ENCODE peak calls at places on chromosomes 1 and 21, in four cellular contexts. C is epithelial cell of esophagus, N is fibroblast of villous mesenchyme, L is H9. Z is an unnamed sample.

GRCh38 chr1:33153650-33154049 is 28.2 kb downstream of the TRIM62 start:
- DNase-seq in L (no peak), C (no peak), N (no peak), Z (no peak)

GRCh38 chr1:32695098-32695904 is 7.3 kb downstream of the SYNC start:
- DNase-seq in L (no peak), C (no peak), N (peak; percentile 67), Z (peak; percentile 24)

GRCh38 chr1:29967261-29967660 is 730.9 kb downstream of the PTPRU start:
- DNase-seq in L (no peak), C (no peak), N (no peak), Z (no peak)

GRCh38 chr1:222909586-222909985 is 94.7 kb downstream of the DISP1 start:
- DNase-seq in N (peak; percentile 68), L (no peak), C (no peak), Z (peak; percentile 78)

GRCh38 chr1:66446261-66447001 is 87.5 kb upstream of the SGIP1 start:
- DNase-seq in N (peak; percentile 80), C (peak; percentile 69), L (no peak), Z (peak; percentile 68)

GRCh38 chr1:91725961-91726704 is 159.8 kb downstream of the TGFBR3 start:
- DNase-seq in C (peak; percentile 38), N (peak; percentile 91), L (no peak), Z (peak; percentile 68)

GRCh38 chr1:213163278-213163711 is 112.3 kb downstream of the RPS6KC1 start:
- DNase-seq in N (peak; percentile 66), L (no peak), C (no peak), Z (no peak)

GRCh38 chr1:6358144-6358624 is 35.4 kb downstream of the ACOT7 start:
- DNase-seq in C (peak; percentile 75), L (no peak), N (peak; percentile 71), Z (peak; percentile 78)

GRCh38 chr1:158735848-158736247 is 15.3 kb upstream of the OR6K3 start:
- DNase-seq in N (no peak), C (no peak), L (no peak), Z (no peak)

GRCh38 chr1:118999348-119000071 is 11.4 kb upstream of the TBX15 start:
- DNase-seq in C (no peak), N (no peak), L (no peak), Z (no peak)

GRCh38 chr1:60596791-60597748 is 485.3 kb upstream of the NFIA start:
- DNase-seq in C (peak; percentile 40), L (no peak), N (no peak), Z (no peak)

GRCh38 chr1:17594026-17594425 is 54.5 kb downstream of the ARHGEF10L start:
- DNase-seq in L (no peak), N (peak; percentile 46), C (no peak), Z (no peak)

GRCh38 chr1:76835203-76835602 is 32.1 kb upstream of the ST6GALNAC5 start:
- DNase-seq in L (no peak), C (peak; percentile 6), N (no peak), Z (peak; percentile 32)

GRCh38 chr1:238738942-238739341 is 647.4 kb upstream of the CHRM3 start:
- DNase-seq in C (no peak), L (no peak), N (no peak), Z (no peak)

GRCh38 chr1:80542231-80542630 is 1258.5 kb upstream of the ADGRL2 start:
- DNase-seq in N (no peak), L (no peak), C (peak; percentile 26), Z (no peak)

GRCh38 chr1:23691499-23692307 is at the start of gene RPL11:
- DNase-seq in N (peak; percentile 97), L (peak; percentile 94), C (peak; percentile 97), Z (peak; percentile 96)

GRCh38 chr21:36915701-36916075 is 50.8 kb downstream of the HLCS start:
- DNase-seq in C (no peak), N (no peak), L (no peak), Z (no peak)

GRCh38 chr1:97094257-97094972 is 372.8 kb downstream of the PTBP2 start:
- DNase-seq in C (peak; percentile 84), N (peak; percentile 80), L (no peak), Z (peak; percentile 63)

GRCh38 chr21:45993210-45994085 is 11.9 kb downstream of the COL6A1 start:
- DNase-seq in L (peak; percentile 25), C (no peak), N (no peak), Z (no peak)

GRCh38 chr1:41296476-41296875 is 54.4 kb upstream of the SCMH1 start:
- DNase-seq in L (peak; percentile 0), C (no peak), N (no peak), Z (no peak)

GRCh38 chr1:218665216-218665615 is 320.1 kb downstream of the TGFB2 start:
- DNase-seq in N (peak; percentile 48), L (no peak), C (no peak), Z (peak; percentile 76)

GRCh38 chr1:98179159-98179558 is 258.3 kb upstream of the DPYD start:
- DNase-seq in C (no peak), L (no peak), N (no peak), Z (no peak)

GRCh38 chr21:31444061-31444460 is 100.0 kb upstream of the TIAM1 start:
- DNase-seq in N (peak; percentile 15), C (no peak), L (no peak), Z (no peak)

GRCh38 chr1:195714248-195714647 is 894.0 kb downstream of the KCNT2 start:
- DNase-seq in C (peak; percentile 59), L (no peak), N (peak; percentile 10), Z (peak; percentile 38)

GRCh38 chr1:46806196-46807020 is 7.6 kb downstream of the CYP4B1 start:
- DNase-seq in L (no peak), N (peak; percentile 20), C (peak; percentile 68), Z (peak; percentile 90)

GRCh38 chr1:113811888-113812660 is at the start of gene RSBN1:
- DNase-seq in L (peak; percentile 99), N (peak; percentile 99), C (peak; percentile 100), Z (peak; percentile 99)
- TF ChIP-seq CTCF in L (no peak), N (no peak), C (peak; percentile 18), Z (no peak)

GRCh38 chr1:209937996-209938959 is at the start of gene SYT14:
- DNase-seq in C (peak; percentile 10), N (peak; percentile 24), L (peak; percentile 84), Z (no peak)
- TF ChIP-seq CTCF in C (no peak), N (no peak), L (peak; percentile 24), Z (no peak)

DNA sequence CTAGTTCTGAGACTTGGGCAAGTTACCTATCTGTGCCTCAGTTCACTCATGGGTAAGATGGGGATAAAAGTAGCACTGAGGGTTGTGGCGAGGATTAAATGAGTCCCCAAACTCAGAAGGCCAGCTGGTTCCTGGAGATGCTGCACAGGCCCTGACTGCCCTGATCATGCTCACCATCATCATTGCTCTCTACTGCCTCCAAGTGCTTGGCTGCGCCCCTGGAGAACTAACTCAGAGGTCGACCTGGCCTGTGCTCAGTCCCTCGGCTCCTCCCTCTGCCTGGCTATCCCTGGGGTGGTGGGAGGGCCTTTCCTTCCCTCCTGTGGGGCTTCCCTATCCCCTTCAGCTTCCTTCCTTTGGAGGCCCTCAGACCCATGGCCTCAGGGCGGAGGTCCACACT is 5.6 kb downstream of the SLC5A9 start:
- DNase-seq in C (no peak), L (peak; percentile 87), N (no peak), Z (peak; percentile 13)
- TF ChIP-seq CTCF in C (no peak), L (peak; percentile 73), N (no peak), Z (peak; percentile 25)

DNA sequence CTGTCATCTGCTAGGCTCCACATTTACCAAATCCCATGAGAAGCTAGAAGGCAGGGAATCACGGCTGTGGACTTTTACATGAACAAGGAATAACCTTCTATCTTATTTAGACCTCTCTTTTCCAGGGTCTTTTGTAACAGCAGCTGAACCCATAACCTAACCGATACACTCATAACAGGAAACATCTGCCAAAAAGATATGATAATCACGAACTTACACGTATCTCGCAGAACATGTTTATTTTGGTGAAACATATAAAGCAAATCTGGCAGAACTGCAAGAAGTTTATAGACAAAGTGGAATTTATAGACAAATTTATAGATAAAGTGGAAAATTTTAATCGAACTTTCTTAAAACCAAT is 20.4 kb downstream of the TINAGL1 start:
- DNase-seq in C (no peak), N (peak; percentile 83), L (no peak), Z (no peak)
- TF ChIP-seq CTCF in C (no peak), N (no peak), L (no peak), Z (no peak)

DNA sequence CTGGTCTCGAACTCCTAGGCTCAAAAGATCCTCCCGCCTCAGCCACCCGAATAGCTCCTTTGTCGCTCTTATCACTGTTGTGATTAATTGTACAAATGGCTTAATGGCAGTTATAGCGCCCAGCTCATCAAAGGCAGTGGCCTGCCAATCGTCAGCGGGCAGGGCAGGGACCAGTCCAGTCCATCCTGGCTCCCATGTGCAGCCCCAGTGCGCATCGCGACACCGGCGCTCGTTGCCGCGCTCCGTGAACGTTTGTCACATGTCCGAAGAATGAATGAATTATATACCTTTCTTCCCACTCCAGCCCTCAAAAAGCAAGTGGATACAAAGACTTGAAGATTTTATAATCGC is 18.4 kb downstream of the MTX1 start:
- DNase-seq in N (peak; percentile 37), L (peak; percentile 74), C (peak; percentile 43), Z (peak; percentile 63)
- TF ChIP-seq CTCF in N (no peak), L (peak; percentile 15), C (no peak), Z (no peak)

GRCh38 chr1:152164542-152165136 is 5.6 kb upstream of the RPTN start:
- DNase-seq in L (no peak), C (peak; percentile 91), N (no peak), Z (peak; percentile 72)

GRCh38 chr1:152165291-152166077 is 6.5 kb upstream of the RPTN start:
- DNase-seq in C (no peak), N (no peak), L (no peak), Z (no peak)

GRCh38 chr1:152160553-152160952 is 1.5 kb upstream of the RPTN start:
- DNase-seq in N (no peak), L (no peak), C (no peak), Z (no peak)

GRCh38 chr1:152159144-152159543 is at the start of gene RPTN:
- DNase-seq in C (no peak), L (no peak), N (no peak), Z (no peak)

DNA sequence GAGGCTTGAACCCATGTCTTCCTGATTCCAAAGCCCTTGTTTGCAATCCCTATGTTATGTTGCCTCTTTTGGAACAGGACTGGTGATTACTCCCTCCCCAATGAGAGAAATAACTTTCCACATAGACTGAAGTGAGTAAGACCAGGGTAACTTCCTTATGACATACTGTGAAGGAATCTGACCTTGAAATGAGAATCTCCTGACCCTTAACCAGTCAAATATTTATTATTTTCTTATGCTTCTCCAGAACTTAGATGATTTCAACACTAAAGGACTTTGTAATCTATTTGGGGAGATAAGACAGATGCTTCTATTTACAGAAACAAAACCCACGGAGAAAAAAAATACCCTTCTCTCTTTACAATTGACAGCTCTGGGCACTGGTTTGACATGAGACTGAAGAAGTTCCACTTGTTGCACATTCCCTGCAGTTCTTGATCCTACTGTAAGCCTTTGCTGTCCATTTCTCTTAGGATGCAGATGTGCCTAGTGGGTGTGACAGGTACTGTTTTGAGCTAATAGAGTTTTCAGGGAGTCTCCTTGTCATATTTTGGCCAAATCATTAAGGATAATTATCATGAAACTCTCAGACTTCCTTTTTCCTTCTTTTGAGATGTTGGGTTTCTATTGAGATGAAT is 3.9 kb upstream of the RPTN start:
- DNase-seq in C (peak; percentile 93), L (no peak), N (peak; percentile 86), Z (peak; percentile 84)
- TF ChIP-seq CTCF in C (peak; percentile 7), L (no peak), N (no peak), Z (no peak)

GRCh38 chr21:43603641-43604504 is 55.4 kb downstream of the HSF2BP start:
- DNase-seq in L (no peak), N (peak; percentile 72), C (no peak), Z (no peak)
- TF ChIP-seq CTCF in L (no peak), N (no peak), C (no peak), Z (no peak)

GRCh38 chr21:44865561-44866280 is 7.8 kb downstream of the PTTG1IP start:
- DNase-seq in N (no peak), C (no peak), L (no peak), Z (no peak)
- TF ChIP-seq CTCF in N (no peak), C (no peak), L (no peak), Z (no peak)